ENCODE peak calls at places on chromosomes 4 and X, in eight cellular contexts. X, E, J, O, K, B, V and P are unnamed samples.

GRCh38 chrX:152897216-152898144 is at the start of gene ZNF185:
- DNase-seq in O (peak; percentile 17), E (no peak), B (peak; percentile 13), V (peak; percentile 89), J (no peak), X (no peak), K (no peak), P (no peak)

GRCh38 chr4:186764457-186764856 is 40.8 kb upstream of the FAT1 start:
- DNase-seq in B (no peak), J (no peak), X (no peak), E (no peak), O (no peak), K (no peak), V (no peak), P (no peak)

GRCh38 chr4:76250962-76251361 is 559 bp upstream of the FAM47E start:
- DNase-seq in X (no peak), K (no peak), J (no peak), B (no peak), V (no peak), E (no peak), O (peak; percentile 12), P (no peak)

GRCh38 chrX:52870041-52870440 is 2.2 kb upstream of the XAGE3 start:
- DNase-seq in V (no peak), J (no peak), B (peak; percentile 3), E (no peak), O (no peak), X (no peak), K (no peak), P (no peak)

GRCh38 chr4:140238353-140239041 is 84.5 kb upstream of the MAML3 start:
- DNase-seq in X (no peak), O (peak; percentile 88), E (no peak), B (peak; percentile 94), K (peak; percentile 91), V (peak; percentile 69), J (peak; percentile 46), P (peak; percentile 80)

GRCh38 chr4:111919666-111920065 is 225.6 kb upstream of the FAM241A start:
- DNase-seq in X (no peak), J (no peak), O (no peak), B (no peak), K (no peak), V (no peak), E (no peak), P (no peak)

GRCh38 chr4:17063870-17064269 is 165.4 kb upstream of the LDB2 start:
- DNase-seq in J (no peak), X (no peak), O (peak; percentile 63), V (no peak), K (no peak), B (peak; percentile 89), E (peak; percentile 61), P (peak; percentile 33)

GRCh38 chr4:124863039-124863545 is 150.6 kb upstream of the ANKRD50 start:
- DNase-seq in V (no peak), B (no peak), E (no peak), J (peak; percentile 62), X (no peak), K (no peak), O (peak; percentile 20), P (no peak)

GRCh38 chr4:154779362-154779947 is 1.6 kb upstream of the RBM46 start:
- DNase-seq in B (peak; percentile 68), O (peak; percentile 72), X (no peak), J (peak; percentile 29), K (no peak), E (peak; percentile 5), V (peak; percentile 41), P (no peak)

DNA sequence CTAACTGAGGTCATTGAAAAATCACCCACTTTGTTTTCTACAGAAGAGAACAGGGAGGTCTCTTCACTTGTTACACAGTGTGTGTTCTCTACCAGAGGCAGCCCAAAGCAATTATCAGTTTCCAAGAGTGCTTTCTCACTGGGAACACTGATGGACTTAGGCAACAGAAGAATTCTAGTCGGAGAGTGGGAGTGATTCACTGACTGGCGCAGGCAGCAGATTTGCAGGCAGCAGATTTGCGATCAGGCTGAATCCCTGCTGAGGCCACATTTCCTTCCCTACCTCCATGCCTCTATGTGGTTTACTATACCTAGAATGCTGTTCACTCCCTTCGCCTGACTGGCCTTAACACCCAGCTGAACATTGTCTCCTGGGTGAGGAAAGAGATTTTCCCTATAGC is 6.6 kb downstream of the OCIAD2 start:
- DNase-seq in K (no peak), B (no peak), E (no peak), O (peak; percentile 75), J (no peak), V (peak; percentile 19), X (no peak), P (peak; percentile 7)
- H3K4me3 ChIP-seq in K (no peak overlapping the region), B (no peak overlapping the region), E (no peak overlapping the region), O (no peak overlapping the region), J (no peak overlapping the region), V (no peak overlapping the region), X (no peak overlapping the region), P (no peak overlapping the region)

DNA sequence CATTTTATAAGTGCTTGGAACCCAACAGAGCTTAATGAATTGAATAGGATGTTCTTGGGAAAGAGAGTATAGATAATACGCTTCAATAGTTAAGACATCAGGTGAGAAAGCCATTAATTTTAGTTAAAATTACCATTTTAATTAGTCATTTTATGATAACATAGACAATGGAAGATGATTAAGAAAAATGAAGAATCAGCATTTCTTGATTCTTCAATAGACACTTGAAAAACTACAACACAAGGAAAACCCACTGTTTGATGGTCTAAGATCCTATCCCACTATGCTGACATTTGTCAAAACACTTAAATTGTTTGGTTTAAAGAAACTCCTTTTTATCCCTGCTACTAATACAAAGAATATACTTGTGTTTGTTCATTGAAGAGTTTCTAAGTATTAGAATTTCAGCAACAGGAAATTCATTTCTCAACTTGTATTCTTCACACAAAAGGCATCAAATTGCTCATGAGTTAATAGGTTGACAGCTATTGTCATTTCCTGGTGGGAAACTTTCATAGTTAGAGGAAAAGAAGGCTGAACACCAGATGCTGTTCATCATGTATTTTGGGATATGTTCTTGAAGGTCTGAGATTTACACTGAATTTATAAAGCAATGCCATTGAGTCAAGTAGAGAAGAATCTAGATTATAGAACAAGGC is 9.6 kb upstream of the CXCL2 start:
- DNase-seq in E (no peak), X (no peak), J (no peak), O (no peak), K (no peak), V (no peak), B (no peak), P (no peak)
- H3K4me3 ChIP-seq in E (no peak overlapping the region), X (no peak overlapping the region), J (no peak overlapping the region), O (no peak overlapping the region), K (no peak overlapping the region), V (no peak overlapping the region), B (peak overlapping the region; percentile 32), P (no peak overlapping the region)

DNA sequence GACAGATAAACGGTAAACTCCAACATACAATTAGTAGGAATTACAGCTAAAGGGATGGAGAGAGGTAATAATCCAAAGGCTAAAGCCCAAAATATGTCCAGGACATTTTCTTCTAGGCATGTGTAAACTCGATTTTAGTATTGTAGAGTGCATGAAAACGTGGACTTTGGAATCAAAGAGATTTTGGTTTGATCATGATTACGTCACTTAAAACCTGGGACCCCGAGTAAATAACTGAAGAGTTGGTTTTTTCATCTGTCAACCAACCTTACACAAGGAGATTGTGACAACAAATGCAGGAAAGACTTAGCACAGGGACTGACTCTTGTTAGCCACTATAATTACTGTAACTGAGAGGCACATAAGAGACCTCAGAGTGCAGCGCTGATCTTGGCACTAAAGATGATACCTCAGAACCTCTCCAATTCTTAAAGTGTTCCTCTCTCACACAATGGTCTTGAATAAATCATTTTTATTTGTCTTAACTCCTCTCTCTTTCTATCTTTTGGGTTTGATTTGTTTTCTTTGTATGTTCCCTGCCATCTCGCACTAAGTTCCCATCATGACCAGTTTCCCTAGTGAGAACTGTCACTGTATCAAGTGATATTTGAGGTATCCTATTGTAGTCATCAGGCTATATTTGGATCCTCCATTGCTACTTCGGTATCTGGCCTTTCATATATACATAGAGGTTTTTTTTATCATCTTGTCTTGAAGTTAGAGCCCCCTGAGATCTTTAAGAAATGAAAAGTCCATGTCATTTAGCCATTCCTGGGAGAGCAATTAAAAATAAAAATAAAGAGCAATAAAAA is 32.2 kb upstream of the MSL3 start:
- DNase-seq in X (no peak), O (no peak), K (no peak), E (no peak), B (no peak), J (no peak), V (no peak), P (no peak)
- H3K4me3 ChIP-seq in X (no peak overlapping the region), O (no peak overlapping the region), K (no peak overlapping the region), E (no peak overlapping the region), B (no peak overlapping the region), J (no peak overlapping the region), V (no peak overlapping the region), P (no peak overlapping the region)

DNA sequence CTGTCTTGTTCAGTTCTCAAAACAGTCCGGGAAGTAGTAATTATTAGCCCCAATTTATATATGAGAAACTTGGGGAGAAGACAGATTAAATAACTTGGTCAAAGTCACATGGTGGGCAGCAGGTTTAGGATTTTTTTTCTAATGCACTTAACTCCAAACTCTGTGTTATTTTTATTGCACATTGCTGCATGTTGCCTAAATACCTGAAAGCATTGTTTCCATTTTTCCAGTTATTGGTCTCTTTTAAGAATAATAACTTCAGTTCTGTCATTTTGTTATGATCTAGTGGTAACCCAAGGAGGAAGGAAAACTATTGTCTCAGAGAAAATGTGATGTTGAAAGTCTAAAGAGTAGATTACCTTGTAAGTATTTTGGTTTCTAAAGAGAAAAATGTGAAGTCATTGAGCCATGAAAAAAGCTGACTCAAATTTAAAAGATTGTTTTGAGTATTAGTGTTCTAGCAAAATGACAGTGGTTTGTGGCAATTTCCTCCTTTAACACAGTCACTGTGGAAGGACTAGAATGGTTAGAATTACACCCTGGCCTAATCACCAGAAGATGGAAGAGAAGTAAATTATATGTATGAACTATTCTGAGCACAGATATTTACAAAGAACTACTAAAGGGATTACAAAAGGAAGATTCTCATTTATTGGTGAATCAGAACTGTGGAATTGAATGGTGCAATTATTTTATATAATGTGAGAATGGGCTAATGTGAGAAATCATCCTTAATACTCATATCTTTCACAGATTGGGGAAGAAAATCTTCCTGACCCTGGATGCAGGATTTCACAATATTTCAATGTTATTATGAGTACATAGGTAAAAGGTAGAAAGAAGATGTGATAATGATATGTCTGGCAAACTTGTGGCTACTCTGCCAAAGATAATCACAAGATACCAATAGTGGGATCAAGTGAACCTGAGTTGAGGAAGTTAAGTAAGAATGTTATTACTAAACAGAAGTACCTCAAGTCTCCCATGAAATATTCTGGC is 21.7 kb upstream of the CXCL8 start:
- DNase-seq in X (no peak), J (peak; percentile 40), V (no peak), B (peak; percentile 72), O (peak; percentile 81), K (no peak), E (no peak), P (no peak)
- H3K4me3 ChIP-seq in X (no peak overlapping the region), J (no peak overlapping the region), V (no peak overlapping the region), B (no peak overlapping the region), O (no peak overlapping the region), K (no peak overlapping the region), E (no peak overlapping the region), P (no peak overlapping the region)